ENCODE peak calls at places on chromosomes 4 and X, in four cellular contexts. N is DND-41, K is tibial nerve, Q is body of pancreas. I is an unnamed sample. For H3K9me3, the result is how much of the 10 kb centered on the place peaks cover.

GRCh38 chr4:6416518-6417286 is 55.7 kb downstream of the PPP2R2C start:
- DNase-seq in N (no peak), K (no peak), Q (no peak), I (no peak)

GRCh38 chr4:157980158-157980557 is 192.7 kb downstream of the GASK1B start:
- DNase-seq in N (no peak), K (no peak), Q (no peak), I (no peak)

GRCh38 chrX:132489256-132490085 is 633 bp upstream of the MBNL3 start:
- DNase-seq in N (peak), K (peak), Q (peak), I (peak)

GRCh38 chr4:39046243-39046642 is 14.0 kb upstream of the TMEM156 start:
- DNase-seq in N (no peak), K (no peak), Q (peak), I (peak)

GRCh38 chr4:6918345-6918744 is 8.7 kb downstream of the TBC1D14 start:
- DNase-seq in N (no peak), K (no peak), Q (no peak), I (no peak)

GRCh38 chrX:44431206-44431605 is 87.7 kb upstream of the EFHC2 start:
- DNase-seq in N (no peak), K (no peak), Q (no peak), I (no peak)

GRCh38 chr4:73583661-73584060 is 36.6 kb downstream of the RASSF6 start:
- DNase-seq in N (no peak), K (no peak), Q (no peak), I (no peak)

GRCh38 chrX:110450050-110450449 is 91.4 kb downstream of the RTL9 start:
- DNase-seq in N (peak), K (peak), Q (peak), I (peak)

GRCh38 chrX:13741695-13742094 is 7.1 kb downstream of the OFD1 start:
- DNase-seq in N (no peak), K (no peak), Q (no peak), I (no peak)

GRCh38 chr4:94889961-94890360 is 132.2 kb downstream of the BMPR1B start:
- DNase-seq in N (no peak), K (no peak), Q (no peak), I (peak)

GRCh38 chr4:60201052-60201673 is 999.0 kb upstream of the ADGRL3 start:
- DNase-seq in N (peak), K (peak), Q (peak), I (peak)

GRCh38 chr4:184330008-184330400 is 112.3 kb upstream of the ENPP6 start:
- DNase-seq in N (no peak), K (peak), Q (peak), I (no peak)

GRCh38 chr4:86967798-86968197 is 33.0 kb downstream of the AFF1 start:
- DNase-seq in N (peak), K (no peak), Q (no peak), I (peak)

GRCh38 chrX:53481816-53482485 is 47.8 kb upstream of the HSD17B10 start:
- DNase-seq in N (peak), K (peak), Q (peak), I (peak)

GRCh38 chr4:183552274-183553146 is 47.7 kb downstream of the ING2 start:
- DNase-seq in N (no peak), K (no peak), Q (no peak), I (no peak)

GRCh38 chr4:171847751-171848150 is 34.5 kb downstream of the GALNTL6 start:
- DNase-seq in N (no peak), K (no peak), Q (no peak), I (no peak)

GRCh38 chrX:147570483-147570882 is 341.2 kb upstream of the FMR1 start:
- DNase-seq in N (no peak), K (no peak), Q (no peak), I (no peak)

GRCh38 chrX:78024349-78025108 is 55.1 kb upstream of the PGAM4 start:
- DNase-seq in N (no peak), K (peak), Q (peak), I (no peak)

GRCh38 chr4:84578540-84579409 is 4.2 kb upstream of the CDS1 start:
- DNase-seq in N (no peak), K (peak), Q (peak), I (peak)

GRCh38 chr4:142886566-142886965 is 40.5 kb upstream of the INPP4B start:
- DNase-seq in N (no peak), K (no peak), Q (no peak), I (no peak)

GRCh38 chr4:47612116-47613023 is 127.3 kb downstream of the ATP10D start:
- DNase-seq in N (no peak), K (no peak), Q (no peak), I (no peak)

GRCh38 chr4:187172340-187172761 is 448.7 kb upstream of the FAT1 start:
- DNase-seq in N (no peak), K (no peak), Q (no peak), I (no peak)

GRCh38 chrX:150587585-150588503 is 19.4 kb downstream of the MTM1 start:
- DNase-seq in N (peak), K (peak), Q (no peak), I (no peak)

GRCh38 chr4:7973545-7973981 is 33.9 kb upstream of the AFAP1 start:
- DNase-seq in N (no peak), K (no peak), Q (no peak), I (peak)

GRCh38 chr4:141473952-141474351 is 162.4 kb upstream of the IL15 start:
- DNase-seq in N (no peak), K (no peak), Q (no peak), I (no peak)

GRCh38 chr4:114264877-114265291 is 285.4 kb upstream of the ARSJ start:
- DNase-seq in N (no peak), K (no peak), Q (no peak), I (no peak)

GRCh38 chr4:83074086-83074704 is 39.2 kb downstream of the COPS4 start:
- DNase-seq in N (peak), K (peak), Q (peak), I (peak)

GRCh38 chr4:38979511-38980230 is 52.5 kb downstream of the TMEM156 start:
- DNase-seq in N (no peak), K (no peak), Q (no peak), I (no peak)

GRCh38 chr4:106497271-106497670 is 128.7 kb upstream of the GIMD1 start:
- DNase-seq in N (no peak), K (no peak), Q (no peak), I (no peak)

GRCh38 chr4:74311696-74312313 is 3.5 kb downstream of the EPGN start:
- DNase-seq in N (peak), K (peak), Q (peak), I (peak)

GRCh38 chr4:173991321-173991720 is 292.1 kb downstream of the FBXO8 start:
- DNase-seq in N (no peak), K (no peak), Q (no peak), I (peak)

DNA sequence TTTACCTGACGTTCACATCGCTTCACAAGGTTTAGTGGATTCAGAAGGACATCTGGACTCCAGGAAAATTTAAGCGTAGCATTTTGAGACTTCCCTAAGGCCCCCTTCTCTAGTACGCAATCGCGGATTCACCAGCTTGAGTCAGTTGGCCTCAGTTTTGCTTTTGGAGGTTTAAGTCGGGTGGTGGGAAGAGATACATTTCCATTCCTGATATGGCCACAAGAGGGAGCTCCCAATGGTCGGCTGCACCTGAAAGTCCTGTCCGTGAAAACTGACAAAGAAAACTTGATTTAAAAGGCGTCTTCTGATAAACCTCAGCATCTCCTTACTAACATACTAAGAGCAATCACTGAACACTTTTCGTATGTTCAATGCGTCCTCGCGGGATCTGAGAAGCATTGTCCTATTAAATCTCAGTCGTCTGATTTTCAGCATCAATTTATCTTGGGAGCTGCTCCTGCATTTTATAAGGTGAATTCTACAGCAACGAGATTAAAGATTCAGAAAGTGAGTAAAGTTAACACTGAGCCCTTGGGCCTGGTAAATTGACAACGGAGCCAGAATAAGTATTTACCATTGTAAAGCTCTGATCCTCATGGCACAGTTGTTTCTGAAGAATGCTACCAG is 50.6 kb downstream of the LGI2 start:
- DNase-seq in N (peak), K (peak), Q (peak), I (peak)
- H3K4me3 ChIP-seq in N (no peak), K (no peak), Q (no peak), I (no peak)

GRCh38 chr4:99207911-99208718 is 10.9 kb downstream of the ADH6 start:
- DNase-seq in N (no peak), K (no peak), Q (no peak), I (no peak)
- H3K27ac ChIP-seq in N (no peak), K (no peak), Q (no peak), I (no peak)

GRCh38 chrX:40314070-40314469 is 216.3 kb upstream of the BCOR start:
- DNase-seq in N (no peak), K (no peak), Q (no peak), I (peak)
- H3K9me3 ChIP-seq in N (under half), K (under half), Q (under half), I (under half)

GRCh38 chr4:104878936-104879335 is 267.7 kb upstream of the TET2 start:
- DNase-seq in N (no peak), K (no peak), Q (no peak), I (no peak)

GRCh38 chr4:104879854-104880253 is 266.8 kb upstream of the TET2 start:
- DNase-seq in N (no peak), K (no peak), Q (no peak), I (no peak)

GRCh38 chr4:104879367-104879766 is 267.3 kb upstream of the TET2 start:
- DNase-seq in N (peak), K (no peak), Q (no peak), I (no peak)
- H3K4me3 ChIP-seq in N (no peak), K (no peak), Q (no peak), I (no peak)

I was measured in cardiac muscle cell.